ENCODE peak calls at places on chromosome 19, in five cellular contexts. O is A549, U is ovary, Z is IMR-90, W is heart left ventricle. G is an unnamed sample.

GRCh38 chr19:17103177-17103576 is 27.6 kb downstream of the MYO9B start:
- DNase-seq in U (no peak), W (no peak), O (peak; percentile 35), Z (peak; percentile 45), G (no peak)

GRCh38 chr19:42253245-42254082 is 1.5 kb downstream of the ERF start:
- DNase-seq in Z (peak; percentile 26), W (peak; percentile 71), O (peak; percentile 97), U (peak; percentile 83), G (peak; percentile 94)

GRCh38 chr19:5455367-5456129 is at the start of gene ZNRF4:
- DNase-seq in Z (no peak), O (no peak), W (no peak), U (no peak), G (no peak)

GRCh38 chr19:12840091-12841079 is 2.1 kb downstream of the MAST1 start:
- DNase-seq in U (peak; percentile 64), O (no peak), W (no peak), Z (peak; percentile 63), G (no peak)

GRCh38 chr19:23415561-23416191 is 20.4 kb upstream of the ZNF91 start:
- DNase-seq in W (peak; percentile 33), Z (no peak), U (no peak), O (no peak), G (no peak)

GRCh38 chr19:17766543-17767131 is 15.4 kb downstream of the FCHO1 start:
- DNase-seq in Z (peak; percentile 77), U (peak; percentile 84), O (peak; percentile 64), W (peak; percentile 71), G (peak; percentile 94)

GRCh38 chr19:19485161-19485997 is 30.0 kb downstream of the TSSK6 start:
- DNase-seq in W (no peak), U (no peak), O (no peak), Z (peak; percentile 68), G (peak; percentile 78)

GRCh38 chr19:28242317-28242927 is 970.5 kb downstream of the UQCRFS1 start:
- DNase-seq in W (no peak), U (no peak), O (peak; percentile 23), Z (no peak), G (no peak)

GRCh38 chr19:56162258-56162657 is 13.6 kb upstream of the GALP start:
- DNase-seq in O (no peak), U (no peak), W (no peak), Z (peak; percentile 41), G (no peak)

GRCh38 chr19:2274937-2275535 is 6.9 kb downstream of the PEAK3 start:
- DNase-seq in Z (peak; percentile 64), U (peak; percentile 66), O (peak; percentile 69), W (peak; percentile 66), G (peak; percentile 89)

GRCh38 chr19:18292810-18293641 is 11.6 kb upstream of the JUND start:
- DNase-seq in W (peak; percentile 89), Z (peak; percentile 57), U (peak; percentile 93), O (peak; percentile 71), G (peak; percentile 92)

GRCh38 chr19:55206664-55207500 is 2.4 kb downstream of the PTPRH start:
- DNase-seq in W (peak; percentile 86), U (peak; percentile 73), Z (peak; percentile 86), O (peak; percentile 100), G (peak; percentile 89)

GRCh38 chr19:50387176-50387867 is 3.2 kb downstream of the POLD1 start:
- DNase-seq in W (no peak), Z (peak; percentile 63), U (no peak), O (no peak), G (no peak)

GRCh38 chr19:13621413-13621812 is 115.1 kb upstream of the CACNA1A start:
- DNase-seq in O (no peak), W (no peak), U (no peak), Z (peak; percentile 96), G (peak; percentile 54)

GRCh38 chr19:16185925-16186234 is 670 bp downstream of the FAM32A start:
- DNase-seq in U (no peak), O (no peak), Z (no peak), W (no peak), G (no peak)

GRCh38 chr19:58394821-58395219 is 636 bp upstream of the RNF225 start:
- DNase-seq in U (peak; percentile 28), Z (no peak), O (no peak), W (no peak), G (no peak)

GRCh38 chr19:58393725-58394033 is 1.8 kb upstream of the RNF225 start:
- DNase-seq in U (no peak), Z (no peak), O (no peak), W (no peak), G (no peak)

GRCh38 chr19:58395979-58396627 is 647 bp downstream of the RNF225 start:
- DNase-seq in Z (no peak), W (no peak), O (no peak), U (no peak), G (no peak)

GRCh38 chr19:58396691-58397532 is 1.5 kb downstream of the RNF225 start:
- DNase-seq in Z (no peak), U (no peak), W (no peak), O (no peak), G (no peak)

GRCh38 chr19:58395220-58395978 is at the start of gene RNF225:
- DNase-seq in Z (no peak), W (no peak), U (peak; percentile 18), O (no peak), G (no peak)
- TF ChIP-seq POLR2A in Z (no peak), W (no peak), U (no peak), O (no peak), G (no peak)

DNA sequence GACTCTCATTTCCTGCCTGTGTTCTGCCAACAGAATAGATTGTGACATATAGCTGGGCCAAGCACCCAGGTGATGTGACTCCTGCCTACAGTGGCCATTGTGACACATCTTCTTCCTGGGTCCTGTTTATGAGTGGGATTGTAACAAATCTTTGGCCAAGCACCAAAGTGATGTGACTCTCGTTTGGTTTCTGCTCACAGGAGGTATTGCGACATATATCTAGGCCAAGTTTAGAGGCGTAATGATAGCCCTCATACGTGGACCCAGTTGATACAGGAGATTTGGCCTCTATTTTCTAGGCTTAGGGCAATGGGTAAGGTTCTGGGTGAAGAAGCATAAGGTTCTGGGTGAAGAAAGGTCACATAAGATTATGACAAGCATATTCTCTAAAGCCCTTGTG is 76.2 kb downstream of the ZNF208 start:
- DNase-seq in W (no peak), O (no peak), U (no peak), Z (no peak), G (no peak)
- H3K4me1 ChIP-seq in W (no peaks in the 10 kb centered on the region), O (no peaks in the 10 kb centered on the region), U (no peaks in the 10 kb centered on the region), Z (no peaks in the 10 kb centered on the region), G (no peaks in the 10 kb centered on the region)

DNA sequence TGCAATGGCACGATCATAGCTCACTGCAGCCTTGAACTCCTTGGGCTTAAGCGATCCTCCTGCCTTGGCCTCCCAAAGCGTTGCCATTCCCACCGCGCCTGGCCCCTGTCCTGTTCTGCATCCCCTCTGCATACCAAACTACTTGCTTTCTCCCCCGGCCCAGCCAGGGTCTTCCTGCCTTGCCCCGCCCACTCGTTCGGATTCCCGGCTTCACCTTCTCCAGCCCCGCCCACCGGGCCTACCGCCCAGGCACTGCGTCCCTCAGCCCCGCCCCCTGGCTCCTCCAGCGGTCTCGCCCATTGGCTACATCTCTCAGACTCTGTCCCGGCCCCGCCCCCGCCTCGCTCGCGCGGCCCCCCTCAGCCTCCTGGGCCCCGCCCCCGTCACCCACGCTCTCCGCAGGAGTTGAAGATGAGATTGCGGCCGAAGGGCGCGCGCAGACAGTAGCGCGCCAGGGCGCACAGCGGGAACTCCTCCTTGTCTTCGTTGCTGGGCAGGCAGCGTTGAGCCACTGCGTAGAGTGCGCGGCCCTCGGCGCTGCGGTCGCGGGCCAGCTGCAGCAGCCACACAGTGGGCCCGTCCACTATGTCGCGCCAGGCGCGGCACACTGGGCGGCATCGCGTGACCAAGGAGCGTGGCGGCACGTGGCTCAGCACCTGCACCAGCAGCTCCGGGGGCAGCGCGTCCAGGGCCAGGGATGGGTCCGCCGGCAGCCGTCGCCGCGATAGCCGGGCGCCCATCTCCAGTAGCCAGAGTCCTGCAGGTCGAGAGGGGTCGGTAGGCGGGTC is 19.0 kb downstream of the MRPS12 start:
- DNase-seq in U (peak; percentile 92), O (no peak), Z (peak; percentile 25), W (peak; percentile 86), G (peak; percentile 89)
- H3K4me3 ChIP-seq in U (peak overlapping the region; percentile 22), O (no peak overlapping the region), Z (no peak overlapping the region), W (no peak overlapping the region), G (peak overlapping the region; percentile 25)

DNA sequence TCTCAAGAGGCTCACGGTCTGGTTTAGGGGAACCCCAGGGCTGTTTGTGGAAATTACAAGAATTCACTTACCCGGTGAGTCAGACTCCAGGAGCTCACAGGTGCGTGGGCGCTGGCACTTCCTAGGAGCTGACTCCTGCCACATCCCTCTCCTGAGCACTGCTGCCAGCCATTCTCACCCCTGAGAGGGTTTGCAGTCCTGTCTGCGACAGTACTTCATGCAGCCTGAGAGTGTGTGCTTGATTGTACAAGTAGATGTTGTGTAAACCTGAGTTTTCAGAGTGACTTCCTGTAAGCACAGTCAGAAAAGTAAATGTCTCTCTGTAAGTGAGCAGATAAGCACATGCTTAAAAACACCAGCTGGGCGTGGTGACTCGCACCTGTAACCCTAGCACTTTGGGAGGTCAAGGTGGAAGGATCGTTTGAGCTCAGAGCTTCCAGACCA is 8.1 kb downstream of the MRPL4 start:
- DNase-seq in Z (no peak), U (no peak), O (no peak), W (no peak), G (no peak)
- TF ChIP-seq POLR2A in Z (no peak), U (no peak), O (no peak), W (no peak), G (no peak)

DNA sequence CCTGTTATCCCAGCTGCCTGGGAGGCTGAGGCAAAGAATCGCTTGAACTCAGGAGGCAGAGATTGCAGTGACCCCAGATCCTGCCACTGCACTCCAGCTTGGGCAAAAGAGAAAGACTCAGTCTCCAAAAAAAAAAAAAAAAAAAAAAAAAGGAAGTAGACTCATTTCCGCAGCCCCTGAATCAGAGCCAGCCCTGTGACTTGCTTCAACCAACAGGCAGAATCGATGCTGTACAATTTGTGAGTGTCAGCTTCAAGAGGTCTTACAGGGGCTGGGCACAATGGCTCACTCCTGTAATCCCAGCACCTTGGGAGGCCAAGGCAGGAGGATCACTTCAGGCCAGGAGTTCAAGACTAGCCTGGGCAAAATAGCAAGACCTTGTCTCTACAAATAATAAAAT is 12.8 kb downstream of the ANKRD27 start:
- DNase-seq in U (no peak), W (no peak), O (no peak), Z (peak; percentile 58), G (no peak)
- H3K4me1 ChIP-seq in U (no peaks in the 10 kb centered on the region), W (no peaks in the 10 kb centered on the region), O (no peaks in the 10 kb centered on the region), Z (peaks cover 2% of the 10 kb centered on the region), G (peaks cover 10% of the 10 kb centered on the region)

DNA sequence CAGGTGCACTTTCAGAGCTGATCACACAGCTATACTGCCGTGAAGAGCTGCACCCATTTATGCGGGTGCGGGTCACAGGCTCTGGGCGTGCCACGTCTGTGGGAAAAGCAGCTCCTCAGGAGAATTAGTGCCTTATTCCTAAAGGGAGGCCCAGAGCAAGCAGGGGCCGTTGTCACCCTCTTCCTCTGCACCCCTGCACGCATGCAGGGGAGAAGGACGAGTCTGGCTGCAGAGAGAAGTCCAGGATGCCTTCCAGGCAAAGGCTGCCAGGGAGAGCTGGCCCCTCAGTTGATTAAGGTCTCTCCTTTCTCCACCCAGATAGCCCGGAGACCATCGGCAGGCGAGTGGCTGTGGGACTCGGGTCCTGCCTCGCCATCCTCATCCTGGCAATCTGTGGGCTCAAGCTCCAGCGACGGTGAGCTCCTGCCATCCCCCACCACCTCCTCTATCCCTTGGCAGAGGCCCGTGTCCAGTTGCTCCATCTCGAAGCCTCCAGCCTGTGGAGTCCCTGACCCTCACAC is 3.1 kb upstream of the FFAR1 start:
- DNase-seq in Z (no peak), W (no peak), O (no peak), U (peak; percentile 14), G (peak; percentile 70)
- H3K4me3 ChIP-seq in Z (no peak overlapping the region), W (no peak overlapping the region), O (no peak overlapping the region), U (no peak overlapping the region), G (no peak overlapping the region)

G was measured in spleen.